ENCODE peak calls at places on chromosomes 2 and 18, in nine cellular contexts. One of them, this sample, is unnamed.

GRCh38 chr2:239897596-239898235 is 127.4 kb downstream of the NDUFA10 start:
- DNase-seq in brain microvascular endothelial cell: no peak
- DNase-seq in right lobe of liver: no peak
- DNase-seq in gastrocnemius medialis: no peak
- DNase-seq in left lung: no peak
- DNase-seq in vagina: no peak
- DNase-seq in CD8-positive, alpha-beta T cell: no peak
- DNase-seq in cardiac muscle cell: no peak
- DNase-seq in fibroblast of lung: no peak
- DNase-seq in this sample: peak; percentile 43

GRCh38 chr2:69642709-69643601 is 584 bp downstream of the AAK1 start:
- DNase-seq in brain microvascular endothelial cell: peak; percentile 79
- DNase-seq in right lobe of liver: peak; percentile 66
- DNase-seq in gastrocnemius medialis: peak; percentile 24
- DNase-seq in left lung: peak; percentile 85
- DNase-seq in vagina: no peak
- DNase-seq in CD8-positive, alpha-beta T cell: peak; percentile 62
- DNase-seq in cardiac muscle cell: peak; percentile 73
- DNase-seq in fibroblast of lung: peak; percentile 84
- DNase-seq in this sample: no peak

GRCh38 chr18:55422456-55423185 is 165.4 kb downstream of the TCF4 start:
- DNase-seq in brain microvascular endothelial cell: no peak
- DNase-seq in right lobe of liver: no peak
- DNase-seq in gastrocnemius medialis: peak; percentile 18
- DNase-seq in left lung: no peak
- DNase-seq in vagina: no peak
- DNase-seq in CD8-positive, alpha-beta T cell: no peak
- DNase-seq in cardiac muscle cell: no peak
- DNase-seq in fibroblast of lung: peak; percentile 79
- DNase-seq in this sample: no peak

GRCh38 chr2:237625216-237625705 is 2.1 kb upstream of the LRRFIP1 start:
- DNase-seq in brain microvascular endothelial cell: no peak
- DNase-seq in right lobe of liver: no peak
- DNase-seq in gastrocnemius medialis: peak; percentile 38
- DNase-seq in left lung: no peak
- DNase-seq in vagina: no peak
- DNase-seq in CD8-positive, alpha-beta T cell: no peak
- DNase-seq in cardiac muscle cell: no peak
- DNase-seq in fibroblast of lung: no peak
- DNase-seq in this sample: no peak

GRCh38 chr2:137383391-137383790 is 580.9 kb upstream of the HNMT start:
- DNase-seq in brain microvascular endothelial cell: no peak
- DNase-seq in right lobe of liver: no peak
- DNase-seq in gastrocnemius medialis: no peak
- DNase-seq in left lung: no peak
- DNase-seq in vagina: no peak
- DNase-seq in CD8-positive, alpha-beta T cell: no peak
- DNase-seq in cardiac muscle cell: no peak
- DNase-seq in fibroblast of lung: no peak
- DNase-seq in this sample: no peak

GRCh38 chr2:235658371-235659174 is 164.7 kb downstream of the AGAP1 start:
- DNase-seq in brain microvascular endothelial cell: no peak
- DNase-seq in right lobe of liver: no peak
- DNase-seq in gastrocnemius medialis: no peak
- DNase-seq in left lung: no peak
- DNase-seq in vagina: no peak
- DNase-seq in CD8-positive, alpha-beta T cell: no peak
- DNase-seq in cardiac muscle cell: no peak
- DNase-seq in fibroblast of lung: no peak
- DNase-seq in this sample: no peak

GRCh38 chr2:37871453-37872191 is 53.5 kb upstream of the RMDN2 start:
- DNase-seq in brain microvascular endothelial cell: peak; percentile 14
- DNase-seq in right lobe of liver: no peak
- DNase-seq in gastrocnemius medialis: no peak
- DNase-seq in left lung: no peak
- DNase-seq in vagina: no peak
- DNase-seq in CD8-positive, alpha-beta T cell: no peak
- DNase-seq in cardiac muscle cell: no peak
- DNase-seq in fibroblast of lung: peak; percentile 92
- DNase-seq in this sample: no peak

GRCh38 chr18:22900558-22901183 is 32.5 kb upstream of the RBBP8 start:
- DNase-seq in brain microvascular endothelial cell: no peak
- DNase-seq in right lobe of liver: peak; percentile 76
- DNase-seq in gastrocnemius medialis: no peak
- DNase-seq in left lung: no peak
- DNase-seq in vagina: no peak
- DNase-seq in CD8-positive, alpha-beta T cell: no peak
- DNase-seq in cardiac muscle cell: peak; percentile 39
- DNase-seq in fibroblast of lung: peak; percentile 13
- DNase-seq in this sample: no peak

GRCh38 chr2:219178377-219179175 is 501 bp downstream of the RETREG2 start:
- DNase-seq in brain microvascular endothelial cell: peak; percentile 12
- DNase-seq in right lobe of liver: peak; percentile 75
- DNase-seq in gastrocnemius medialis: peak; percentile 14
- DNase-seq in left lung: peak; percentile 91
- DNase-seq in vagina: no peak
- DNase-seq in CD8-positive, alpha-beta T cell: peak; percentile 38
- DNase-seq in cardiac muscle cell: peak; percentile 69
- DNase-seq in fibroblast of lung: peak; percentile 28
- DNase-seq in this sample: no peak

GRCh38 chr2:119372778-119373568 is 6.2 kb downstream of the DBI start:
- DNase-seq in brain microvascular endothelial cell: no peak
- DNase-seq in right lobe of liver: no peak
- DNase-seq in gastrocnemius medialis: no peak
- DNase-seq in left lung: no peak
- DNase-seq in vagina: no peak
- DNase-seq in CD8-positive, alpha-beta T cell: no peak
- DNase-seq in cardiac muscle cell: no peak
- DNase-seq in fibroblast of lung: no peak
- DNase-seq in this sample: no peak

GRCh38 chr18:52337286-52337685 is 2.7 kb upstream of the DCC start:
- DNase-seq in brain microvascular endothelial cell: peak; percentile 53
- DNase-seq in right lobe of liver: no peak
- DNase-seq in gastrocnemius medialis: no peak
- DNase-seq in left lung: no peak
- DNase-seq in vagina: no peak
- DNase-seq in CD8-positive, alpha-beta T cell: no peak
- DNase-seq in cardiac muscle cell: no peak
- DNase-seq in fibroblast of lung: peak; percentile 70
- DNase-seq in this sample: no peak

GRCh38 chr2:68689553-68690537 is 44.8 kb upstream of the ARHGAP25 start:
- DNase-seq in brain microvascular endothelial cell: no peak
- DNase-seq in right lobe of liver: no peak
- DNase-seq in gastrocnemius medialis: no peak
- DNase-seq in left lung: no peak
- DNase-seq in vagina: no peak
- DNase-seq in CD8-positive, alpha-beta T cell: no peak
- DNase-seq in cardiac muscle cell: no peak
- DNase-seq in fibroblast of lung: no peak
- DNase-seq in this sample: no peak

GRCh38 chr18:4319738-4320677 is 135.1 kb downstream of the DLGAP1 start:
- DNase-seq in brain microvascular endothelial cell: no peak
- DNase-seq in right lobe of liver: no peak
- DNase-seq in gastrocnemius medialis: no peak
- DNase-seq in left lung: no peak
- DNase-seq in vagina: no peak
- DNase-seq in CD8-positive, alpha-beta T cell: no peak
- DNase-seq in cardiac muscle cell: no peak
- DNase-seq in fibroblast of lung: no peak
- DNase-seq in this sample: no peak
- H3K27ac ChIP-seq in brain microvascular endothelial cell: no peak overlapping the region
- H3K27ac ChIP-seq in right lobe of liver: no peak overlapping the region
- H3K27ac ChIP-seq in gastrocnemius medialis: no peak overlapping the region
- H3K27ac ChIP-seq in left lung: no peak overlapping the region
- H3K27ac ChIP-seq in vagina: no peak overlapping the region
- H3K27ac ChIP-seq in CD8-positive, alpha-beta T cell: no peak overlapping the region
- H3K27ac ChIP-seq in cardiac muscle cell: no peak overlapping the region
- H3K27ac ChIP-seq in fibroblast of lung: no peak overlapping the region
- H3K27ac ChIP-seq in this sample: no peak overlapping the region

GRCh38 chr18:56648307-56648706 is 2.9 kb upstream of the WDR7 start:
- DNase-seq in brain microvascular endothelial cell: no peak
- DNase-seq in right lobe of liver: no peak
- DNase-seq in gastrocnemius medialis: no peak
- DNase-seq in left lung: no peak
- DNase-seq in vagina: no peak
- DNase-seq in CD8-positive, alpha-beta T cell: no peak
- DNase-seq in cardiac muscle cell: no peak
- DNase-seq in fibroblast of lung: no peak
- DNase-seq in this sample: no peak

GRCh38 chr18:56650056-56650455 is 1.1 kb upstream of the WDR7 start:
- DNase-seq in brain microvascular endothelial cell: no peak
- DNase-seq in right lobe of liver: no peak
- DNase-seq in gastrocnemius medialis: no peak
- DNase-seq in left lung: no peak
- DNase-seq in vagina: no peak
- DNase-seq in CD8-positive, alpha-beta T cell: no peak
- DNase-seq in cardiac muscle cell: no peak
- DNase-seq in fibroblast of lung: no peak
- DNase-seq in this sample: no peak

GRCh38 chr18:56647071-56647470 is 4.1 kb upstream of the WDR7 start:
- DNase-seq in brain microvascular endothelial cell: no peak
- DNase-seq in right lobe of liver: no peak
- DNase-seq in gastrocnemius medialis: no peak
- DNase-seq in left lung: no peak
- DNase-seq in vagina: no peak
- DNase-seq in CD8-positive, alpha-beta T cell: no peak
- DNase-seq in cardiac muscle cell: no peak
- DNase-seq in fibroblast of lung: no peak
- DNase-seq in this sample: no peak

GRCh38 chr18:56641714-56642331 is 3.4 kb upstream of the TXNL1 start:
- DNase-seq in brain microvascular endothelial cell: peak; percentile 36
- DNase-seq in right lobe of liver: no peak
- DNase-seq in gastrocnemius medialis: no peak
- DNase-seq in left lung: no peak
- DNase-seq in vagina: no peak
- DNase-seq in CD8-positive, alpha-beta T cell: no peak
- DNase-seq in cardiac muscle cell: no peak
- DNase-seq in fibroblast of lung: peak; percentile 79
- DNase-seq in this sample: no peak

DNA sequence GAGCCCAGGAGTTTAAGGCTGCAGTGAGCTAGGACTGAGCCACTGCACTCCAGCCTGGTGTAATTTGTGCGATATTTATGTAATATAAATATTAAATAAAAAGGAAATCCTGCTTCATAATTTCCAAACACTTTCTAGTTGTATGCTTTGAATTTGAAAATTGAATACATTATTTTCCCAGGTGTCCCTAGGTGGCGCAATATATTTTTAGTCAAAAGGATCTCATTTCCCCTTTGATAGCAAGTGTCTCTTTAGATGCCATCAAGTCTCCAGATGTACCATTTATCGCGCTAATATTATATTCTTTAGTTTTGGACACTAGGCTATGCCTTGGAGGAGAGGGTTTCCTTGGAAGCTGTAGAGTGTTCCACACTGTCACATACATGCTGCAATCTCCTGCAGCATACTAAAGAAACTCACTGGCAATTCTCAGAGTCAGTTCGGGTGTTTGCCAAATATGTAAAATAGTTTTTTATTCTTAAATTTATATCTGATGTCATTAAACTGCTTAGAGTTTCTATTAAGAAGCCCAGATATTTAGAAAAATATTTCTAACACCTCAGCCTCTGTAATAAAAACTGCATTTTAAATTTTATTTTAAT is 5.6 kb upstream of the WDR7 start:
- DNase-seq in brain microvascular endothelial cell: no peak
- DNase-seq in right lobe of liver: no peak
- DNase-seq in gastrocnemius medialis: no peak
- DNase-seq in left lung: no peak
- DNase-seq in vagina: no peak
- DNase-seq in CD8-positive, alpha-beta T cell: no peak
- DNase-seq in cardiac muscle cell: peak; percentile 18
- DNase-seq in fibroblast of lung: no peak
- DNase-seq in this sample: no peak
- TF ChIP-seq CTCF in brain microvascular endothelial cell: peak; percentile 43
- TF ChIP-seq CTCF in right lobe of liver: peak; percentile 41
- TF ChIP-seq CTCF in gastrocnemius medialis: no peak
- TF ChIP-seq CTCF in left lung: peak; percentile 18
- TF ChIP-seq CTCF in vagina: no peak
- TF ChIP-seq CTCF in CD8-positive, alpha-beta T cell: peak; percentile 52
- TF ChIP-seq CTCF in cardiac muscle cell: peak; percentile 50
- TF ChIP-seq CTCF in fibroblast of lung: peak; percentile 21
- TF ChIP-seq CTCF in this sample: no peak

DNA sequence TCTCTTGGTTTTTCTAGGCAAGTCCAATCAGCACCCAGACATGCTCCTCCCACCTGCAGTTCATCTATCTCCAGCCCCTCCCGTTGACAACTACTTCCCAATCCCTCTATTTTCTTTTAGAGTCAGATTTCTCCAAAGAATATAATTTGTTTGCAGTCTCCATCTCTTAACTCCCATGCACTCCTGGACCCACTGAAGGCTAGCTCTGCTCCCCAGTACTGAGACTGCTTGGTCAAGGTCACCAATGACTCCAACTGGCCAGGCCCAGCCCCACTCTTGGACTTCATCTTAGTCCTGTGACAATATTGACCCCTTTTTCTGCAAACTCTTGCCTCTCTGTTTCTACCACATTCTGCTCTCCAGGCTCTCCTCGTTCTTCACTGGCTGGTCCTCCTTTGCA is 62.0 kb downstream of the BCL2L11 start:
- DNase-seq in brain microvascular endothelial cell: no peak
- DNase-seq in right lobe of liver: no peak
- DNase-seq in gastrocnemius medialis: no peak
- DNase-seq in left lung: no peak
- DNase-seq in vagina: no peak
- DNase-seq in CD8-positive, alpha-beta T cell: no peak
- DNase-seq in cardiac muscle cell: no peak
- DNase-seq in fibroblast of lung: no peak
- DNase-seq in this sample: peak; percentile 52
- H3K27ac ChIP-seq in brain microvascular endothelial cell: no peak overlapping the region
- H3K27ac ChIP-seq in right lobe of liver: no peak overlapping the region
- H3K27ac ChIP-seq in gastrocnemius medialis: no peak overlapping the region
- H3K27ac ChIP-seq in left lung: no peak overlapping the region
- H3K27ac ChIP-seq in vagina: no peak overlapping the region
- H3K27ac ChIP-seq in CD8-positive, alpha-beta T cell: no peak overlapping the region
- H3K27ac ChIP-seq in cardiac muscle cell: no peak overlapping the region
- H3K27ac ChIP-seq in fibroblast of lung: no peak overlapping the region
- H3K27ac ChIP-seq in this sample: no peak overlapping the region

DNA sequence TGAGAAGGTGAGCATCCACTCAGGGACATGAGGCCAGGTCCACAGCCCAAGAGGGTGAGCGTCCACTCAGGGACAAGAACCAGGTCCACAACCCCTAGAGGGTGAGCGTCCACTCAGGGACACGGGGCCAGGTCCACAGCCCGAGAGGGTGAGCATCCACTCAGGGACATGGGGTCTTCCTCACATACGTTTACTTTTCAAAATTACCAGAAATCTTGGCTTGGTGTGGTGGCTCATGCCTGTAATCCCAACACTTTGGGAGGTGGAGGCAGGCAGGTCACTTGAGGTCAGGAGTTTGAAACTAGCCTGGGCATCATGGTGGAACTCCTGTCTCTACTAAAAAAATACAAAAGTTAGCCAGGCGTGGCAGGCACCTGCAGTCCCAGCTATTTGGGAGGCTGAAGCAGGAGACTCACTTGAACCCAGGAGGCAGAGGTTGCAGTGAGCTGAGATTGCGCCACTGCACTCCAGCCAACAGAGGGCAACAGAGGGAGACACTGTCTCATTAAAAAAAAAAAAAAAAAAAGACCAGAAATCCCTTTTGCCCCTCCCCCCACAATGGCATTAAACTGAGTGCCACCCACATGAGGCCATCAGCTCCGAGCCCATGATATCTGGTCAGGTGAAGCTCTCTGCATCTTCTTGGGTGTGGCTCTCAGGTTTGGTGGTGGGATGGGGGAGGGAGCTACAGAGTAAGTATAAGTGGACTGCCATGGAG is 9.0 kb upstream of the MBP start:
- DNase-seq in brain microvascular endothelial cell: no peak
- DNase-seq in right lobe of liver: no peak
- DNase-seq in gastrocnemius medialis: no peak
- DNase-seq in left lung: peak; percentile 65
- DNase-seq in vagina: no peak
- DNase-seq in CD8-positive, alpha-beta T cell: no peak
- DNase-seq in cardiac muscle cell: no peak
- DNase-seq in fibroblast of lung: no peak
- DNase-seq in this sample: no peak
- TF ChIP-seq CTCF in brain microvascular endothelial cell: peak; percentile 19
- TF ChIP-seq CTCF in right lobe of liver: no peak
- TF ChIP-seq CTCF in gastrocnemius medialis: no peak
- TF ChIP-seq CTCF in left lung: no peak
- TF ChIP-seq CTCF in vagina: no peak
- TF ChIP-seq CTCF in CD8-positive, alpha-beta T cell: no peak
- TF ChIP-seq CTCF in cardiac muscle cell: no peak
- TF ChIP-seq CTCF in fibroblast of lung: no peak
- TF ChIP-seq CTCF in this sample: no peak